ENCODE peak calls at places on chromosomes 12 and 14, in six cellular contexts. One of them, this sample, is unnamed.
A peak's percentile ranks its signal among the peaks of the same experiment; 100 is the strongest.

GRCh38 chr14:104843442-104844305 is 21.4 kb upstream of the CEP170B start:
- DNase-seq in ovary: no peak
- DNase-seq in AG08396: peak; percentile 30
- DNase-seq in activated CD4-positive, alpha-beta T cell treated with anti-CD3 and anti-CD28 coated beads for 1 hour: no peak
- DNase-seq in Karpas-422: no peak
- DNase-seq in GM04504: no peak
- DNase-seq in this sample: no peak

GRCh38 chr12:76450690-76451089 is 102.5 kb upstream of the BBS10 start:
- DNase-seq in activated CD4-positive, alpha-beta T cell treated with anti-CD3 and anti-CD28 coated beads for 1 hour: no peak
- DNase-seq in AG08396: no peak
- DNase-seq in GM04504: peak; percentile 53
- DNase-seq in ovary: no peak
- DNase-seq in Karpas-422: no peak
- DNase-seq in this sample: no peak

GRCh38 chr14:104967414-104968152 is 10.6 kb downstream of the AHNAK2 start:
- DNase-seq in Karpas-422: peak; percentile 72
- DNase-seq in AG08396: peak; percentile 58
- DNase-seq in activated CD4-positive, alpha-beta T cell treated with anti-CD3 and anti-CD28 coated beads for 1 hour: no peak
- DNase-seq in ovary: peak; percentile 56
- DNase-seq in GM04504: no peak
- DNase-seq in this sample: no peak

GRCh38 chr12:53169644-53170043 is 10.9 kb upstream of the ZNF740 start:
- DNase-seq in ovary: no peak
- DNase-seq in Karpas-422: no peak
- DNase-seq in GM04504: no peak
- DNase-seq in activated CD4-positive, alpha-beta T cell treated with anti-CD3 and anti-CD28 coated beads for 1 hour: no peak
- DNase-seq in AG08396: no peak
- DNase-seq in this sample: no peak

GRCh38 chr14:58922211-58922940 is 266.1 kb upstream of the DAAM1 start:
- DNase-seq in AG08396: no peak
- DNase-seq in Karpas-422: no peak
- DNase-seq in GM04504: no peak
- DNase-seq in activated CD4-positive, alpha-beta T cell treated with anti-CD3 and anti-CD28 coated beads for 1 hour: no peak
- DNase-seq in ovary: no peak
- DNase-seq in this sample: no peak

GRCh38 chr12:100741084-100741711 is 53.4 kb upstream of the ANO4 start:
- DNase-seq in AG08396: peak; percentile 36
- DNase-seq in Karpas-422: peak; percentile 53
- DNase-seq in ovary: no peak
- DNase-seq in GM04504: no peak
- DNase-seq in activated CD4-positive, alpha-beta T cell treated with anti-CD3 and anti-CD28 coated beads for 1 hour: no peak
- DNase-seq in this sample: peak; percentile 46

GRCh38 chr14:26606729-26607128 is 8.9 kb upstream of the NOVA1 start:
- DNase-seq in ovary: no peak
- DNase-seq in GM04504: no peak
- DNase-seq in Karpas-422: no peak
- DNase-seq in activated CD4-positive, alpha-beta T cell treated with anti-CD3 and anti-CD28 coated beads for 1 hour: no peak
- DNase-seq in AG08396: no peak
- DNase-seq in this sample: no peak

GRCh38 chr14:70641548-70642312 is at the start of gene TTC9:
- DNase-seq in AG08396: peak; percentile 51
- DNase-seq in GM04504: no peak
- DNase-seq in activated CD4-positive, alpha-beta T cell treated with anti-CD3 and anti-CD28 coated beads for 1 hour: no peak
- DNase-seq in ovary: no peak
- DNase-seq in Karpas-422: peak; percentile 56
- DNase-seq in this sample: no peak

GRCh38 chr14:68476212-68476964 is 316.5 kb downstream of the ZFP36L1 start:
- DNase-seq in AG08396: peak; percentile 28
- DNase-seq in GM04504: peak; percentile 97
- DNase-seq in ovary: no peak
- DNase-seq in Karpas-422: no peak
- DNase-seq in activated CD4-positive, alpha-beta T cell treated with anti-CD3 and anti-CD28 coated beads for 1 hour: no peak
- DNase-seq in this sample: peak; percentile 67

GRCh38 chr12:25723921-25724491 is 170.9 kb upstream of the LMNTD1 start:
- DNase-seq in ovary: no peak
- DNase-seq in activated CD4-positive, alpha-beta T cell treated with anti-CD3 and anti-CD28 coated beads for 1 hour: no peak
- DNase-seq in AG08396: no peak
- DNase-seq in Karpas-422: no peak
- DNase-seq in GM04504: peak; percentile 52
- DNase-seq in this sample: no peak

GRCh38 chr12:6118891-6119568 is 5.4 kb downstream of the VWF start:
- DNase-seq in ovary: no peak
- DNase-seq in AG08396: no peak
- DNase-seq in activated CD4-positive, alpha-beta T cell treated with anti-CD3 and anti-CD28 coated beads for 1 hour: no peak
- DNase-seq in Karpas-422: no peak
- DNase-seq in GM04504: no peak
- DNase-seq in this sample: no peak

GRCh38 chr12:90999946-91000345 is 4.8 kb downstream of the EPYC start:
- DNase-seq in Karpas-422: no peak
- DNase-seq in activated CD4-positive, alpha-beta T cell treated with anti-CD3 and anti-CD28 coated beads for 1 hour: no peak
- DNase-seq in GM04504: no peak
- DNase-seq in ovary: no peak
- DNase-seq in AG08396: no peak
- DNase-seq in this sample: no peak

GRCh38 chr14:78606111-78606510 is 435.9 kb downstream of the NRXN3 start:
- DNase-seq in GM04504: peak; percentile 76
- DNase-seq in AG08396: peak; percentile 45
- DNase-seq in Karpas-422: no peak
- DNase-seq in activated CD4-positive, alpha-beta T cell treated with anti-CD3 and anti-CD28 coated beads for 1 hour: no peak
- DNase-seq in ovary: no peak
- DNase-seq in this sample: no peak